ENCODE peak calls at places on chromosomes 4 and X, in seven cellular contexts. P is T47D; H is CD4-positive, alpha-beta memory T cell; E is T-helper 2 cell; N is GM13976; W is tibial artery; T is T follicular helper cell. I is an unnamed sample.

GRCh38 chr4:15366660-15367059 is 61.2 kb upstream of the C1QTNF7 start:
- DNase-seq in N (no peak), T (no peak), W (peak), H (no peak), P (no peak), E (no peak), I (no peak)

GRCh38 chrX:41761169-41761568 is 37.2 kb downstream of the GPR82 start:
- DNase-seq in H (no peak), W (no peak), E (no peak), T (no peak), N (no peak), P (no peak), I (no peak)

GRCh38 chr4:168540086-168540864 is 43.4 kb downstream of the PALLD start:
- DNase-seq in E (no peak), H (no peak), N (no peak), P (no peak), T (no peak), W (no peak), I (no peak)

GRCh38 chrX:130100180-130100579 is 10.1 kb downstream of the ELF4 start:
- DNase-seq in W (peak), N (no peak), H (no peak), T (no peak), P (no peak), E (no peak), I (no peak)

GRCh38 chr4:158750379-158750778 is 18.4 kb upstream of the FNIP2 start:
- DNase-seq in W (no peak), H (no peak), E (no peak), T (no peak), N (no peak), P (no peak), I (no peak)

GRCh38 chr4:109574443-109574850 is 14.4 kb downstream of the MCUB start:
- DNase-seq in P (peak), W (no peak), T (no peak), E (no peak), N (no peak), H (no peak), I (peak)

GRCh38 chrX:11678174-11678573 is 12.5 kb upstream of the ARHGAP6 start:
- DNase-seq in W (no peak), P (no peak), T (no peak), E (no peak), N (no peak), H (no peak), I (no peak)

GRCh38 chrX:101417981-101418841 is 10.2 kb downstream of the HNRNPH2 start:
- DNase-seq in H (peak), P (no peak), W (peak), N (peak), E (peak), T (no peak), I (peak)

GRCh38 chr4:108492816-108493595 is 127.4 kb upstream of the RPL34 start:
- DNase-seq in W (no peak), P (no peak), N (no peak), T (peak), H (no peak), E (no peak), I (no peak)

GRCh38 chrX:24561121-24561520 is 86.0 kb downstream of the PCYT1B start:
- DNase-seq in T (no peak), H (no peak), N (peak), P (no peak), E (no peak), W (no peak), I (no peak)

GRCh38 chr4:73193659-73194058 is 64.9 kb downstream of the ANKRD17 start:
- DNase-seq in T (no peak), N (no peak), P (no peak), H (no peak), W (no peak), E (no peak), I (no peak)

I was measured in CD4-positive, CD25-positive, alpha-beta regulatory T cell.